ENCODE peak calls at places on chromosomes 2 and 18, in ten cellular contexts. E, T, Z, V, G, M, Y, H, K and L are unnamed samples.

GRCh38 chr2:117785740-117786139 is 28.8 kb upstream of the DDX18 start:
- DNase-seq in E (peak), T (peak), Z (no peak), V (peak), G (peak), M (peak), Y (peak), H (peak), K (no peak), L (peak)

GRCh38 chr2:73111300-73112025 is 1.3 kb downstream of the RAB11FIP5 start:
- DNase-seq in E (peak), T (no peak), Z (no peak), V (peak), G (no peak), M (peak), Y (no peak), H (no peak), K (no peak), L (no peak)

GRCh38 chr18:34913837-34914755 is 127.1 kb upstream of the MAPRE2 start:
- DNase-seq in E (no peak), T (no peak), Z (no peak), V (no peak), G (no peak), M (no peak), Y (peak), H (no peak), K (peak), L (no peak)

GRCh38 chr2:179177694-179178093 is 86.9 kb downstream of the SESTD1 start:
- DNase-seq in E (no peak), T (no peak), Z (no peak), V (no peak), G (no peak), M (no peak), Y (no peak), H (no peak), K (no peak), L (no peak)

GRCh38 chr2:98604547-98604946 is 3.8 kb downstream of the COA5 start:
- DNase-seq in E (no peak), T (no peak), Z (no peak), V (no peak), G (no peak), M (peak), Y (no peak), H (no peak), K (no peak), L (no peak)

GRCh38 chr2:74416721-74417120 is 4.7 kb downstream of the C2orf81 start:
- DNase-seq in E (no peak), T (no peak), Z (no peak), V (no peak), G (no peak), M (no peak), Y (no peak), H (no peak), K (no peak), L (no peak)

GRCh38 chr2:36423172-36423571 is 67.6 kb downstream of the CRIM1 start:
- DNase-seq in E (no peak), T (peak), Z (no peak), V (no peak), G (no peak), M (no peak), Y (no peak), H (no peak), K (no peak), L (no peak)

GRCh38 chr2:109129921-109130725 is 1.1 kb downstream of the SH3RF3 start:
- DNase-seq in E (no peak), T (no peak), Z (no peak), V (peak), G (no peak), M (no peak), Y (no peak), H (no peak), K (no peak), L (no peak)

GRCh38 chr2:57881998-57882884 is 164.4 kb upstream of the VRK2 start:
- DNase-seq in E (peak), T (no peak), Z (no peak), V (no peak), G (no peak), M (peak), Y (no peak), H (no peak), K (no peak), L (no peak)

GRCh38 chr2:219731173-219731572 is 103.7 kb downstream of the SLC4A3 start:
- DNase-seq in E (no peak), T (no peak), Z (no peak), V (no peak), G (no peak), M (no peak), Y (no peak), H (no peak), K (no peak), L (no peak)

GRCh38 chr2:238449909-238450417 is 23.2 kb downstream of the ASB1 start:
- DNase-seq in E (no peak), T (no peak), Z (no peak), V (no peak), G (no peak), M (no peak), Y (no peak), H (no peak), K (no peak), L (no peak)

GRCh38 chr18:55079481-55080350 is 120.5 kb upstream of the CCDC68 start:
- DNase-seq in E (no peak), T (no peak), Z (no peak), V (no peak), G (no peak), M (no peak), Y (no peak), H (no peak), K (no peak), L (no peak)

GRCh38 chr2:26763019-26763418 is 1.1 kb upstream of the SLC35F6 start:
- DNase-seq in E (no peak), T (no peak), Z (no peak), V (no peak), G (no peak), M (no peak), Y (no peak), H (no peak), K (no peak), L (no peak)

GRCh38 chr2:196601430-196602306 is 37.8 kb upstream of the CCDC150 start:
- DNase-seq in E (peak), T (no peak), Z (no peak), V (no peak), G (no peak), M (peak), Y (peak), H (no peak), K (no peak), L (no peak)

GRCh38 chr2:141341444-141341843 is 789.4 kb downstream of the LRP1B start:
- DNase-seq in E (no peak), T (no peak), Z (no peak), V (no peak), G (no peak), M (no peak), Y (peak), H (no peak), K (no peak), L (no peak)

GRCh38 chr2:30235008-30235655 is 3.8 kb downstream of the LBH start:
- DNase-seq in E (no peak), T (no peak), Z (peak), V (peak), G (no peak), M (no peak), Y (no peak), H (no peak), K (no peak), L (no peak)

GRCh38 chr2:20425884-20426283 is 21.0 kb upstream of the RHOB start:
- DNase-seq in E (no peak), T (no peak), Z (no peak), V (no peak), G (no peak), M (no peak), Y (no peak), H (no peak), K (no peak), L (no peak)

GRCh38 chr18:41690332-41691110 is 264.5 kb upstream of the PIK3C3 start:
- DNase-seq in E (no peak), T (no peak), Z (no peak), V (no peak), G (no peak), M (no peak), Y (no peak), H (no peak), K (no peak), L (no peak)

GRCh38 chr2:424306-425172 is 136.6 kb upstream of the ALKAL2 start:
- DNase-seq in E (no peak), T (no peak), Z (no peak), V (no peak), G (no peak), M (peak), Y (no peak), H (no peak), K (no peak), L (no peak)

GRCh38 chr2:142574388-142574787 is 303.1 kb upstream of the KYNU start:
- DNase-seq in E (no peak), T (no peak), Z (no peak), V (no peak), G (no peak), M (no peak), Y (no peak), H (no peak), K (no peak), L (no peak)

GRCh38 chr2:192749606-192750200 is 555.0 kb upstream of the TMEFF2 start:
- DNase-seq in E (peak), T (no peak), Z (no peak), V (no peak), G (no peak), M (no peak), Y (no peak), H (no peak), K (no peak), L (no peak)

GRCh38 chr2:231673348-231673770 is 35.0 kb upstream of the PTMA start:
- DNase-seq in E (no peak), T (peak), Z (no peak), V (no peak), G (no peak), M (peak), Y (peak), H (no peak), K (no peak), L (peak)

GRCh38 chr2:85131116-85131515 is 2.1 kb upstream of the TCF7L1 start:
- DNase-seq in E (peak), T (no peak), Z (no peak), V (peak), G (no peak), M (no peak), Y (no peak), H (no peak), K (no peak), L (no peak)

GRCh38 chr2:161782615-161783014 is 158.4 kb downstream of the SLC4A10 start:
- DNase-seq in E (no peak), T (no peak), Z (no peak), V (no peak), G (no peak), M (no peak), Y (no peak), H (no peak), K (no peak), L (no peak)

GRCh38 chr2:58767833-58768726 is 527.0 kb upstream of the FANCL start:
- DNase-seq in E (no peak), T (no peak), Z (no peak), V (no peak), G (no peak), M (no peak), Y (no peak), H (no peak), K (no peak), L (no peak)

GRCh38 chr2:155431004-155431507 is 732.6 kb downstream of the KCNJ3 start:
- DNase-seq in E (no peak), T (no peak), Z (no peak), V (no peak), G (no peak), M (no peak), Y (no peak), H (no peak), K (no peak), L (no peak)